ENCODE peak calls at places on chromosomes 4 and X, in nine cellular contexts. K, C, I, P, Y, E, R, J and S are unnamed samples. For H3K36me3, the result is how much of the 10 kb centered on the place peaks cover.

GRCh38 chrX:9878141-9878875 is 88.8 kb upstream of the CLDN34 start:
- DNase-seq in P (no peak), R (no peak), C (no peak), E (peak), Y (no peak), J (no peak), K (no peak), I (no peak), S (peak)

GRCh38 chr4:182145360-182145905 is 97.8 kb upstream of the TENM3 start:
- DNase-seq in P (no peak), Y (no peak), J (no peak), C (no peak), E (no peak), I (no peak), K (no peak), R (no peak), S (no peak)

GRCh38 chr4:186781032-186781917 is 57.6 kb upstream of the FAT1 start:
- DNase-seq in I (peak), R (no peak), Y (no peak), K (no peak), C (peak), P (no peak), E (peak), J (no peak), S (no peak)

GRCh38 chr4:74376888-74377483 is 12.0 kb downstream of the EREG start:
- DNase-seq in P (no peak), I (no peak), J (no peak), R (no peak), Y (no peak), E (peak), K (peak), C (peak), S (no peak)

GRCh38 chr4:67288964-67289363 is 256.3 kb downstream of the CENPC start:
- DNase-seq in Y (no peak), R (no peak), J (no peak), E (no peak), P (no peak), I (no peak), C (peak), K (peak), S (peak)

GRCh38 chr4:145497199-145498149 is 15.8 kb downstream of the SMAD1 start:
- DNase-seq in C (no peak), I (no peak), J (no peak), P (no peak), R (no peak), K (no peak), Y (no peak), E (no peak), S (no peak)

GRCh38 chr4:6152879-6153705 is 47.3 kb downstream of the JAKMIP1 start:
- DNase-seq in K (no peak), C (no peak), E (no peak), J (no peak), I (no peak), P (no peak), Y (no peak), R (no peak), S (no peak)

GRCh38 chr4:126794363-126794762 is 838.4 kb upstream of the INTU start:
- DNase-seq in P (no peak), C (no peak), J (no peak), E (peak), Y (no peak), I (no peak), R (no peak), K (no peak), S (no peak)

GRCh38 chr4:85187106-85187505 is 220.6 kb upstream of the WDFY3 start:
- DNase-seq in E (no peak), J (no peak), P (no peak), Y (no peak), I (no peak), C (no peak), R (no peak), K (no peak), S (no peak)

GRCh38 chr4:153676491-153676890 is 7.6 kb upstream of the TLR2 start:
- DNase-seq in C (peak), K (no peak), I (no peak), Y (no peak), J (no peak), E (peak), R (no peak), P (no peak), S (no peak)

GRCh38 chr4:160877087-160877790 is 1286.6 kb downstream of the FSTL5 start:
- DNase-seq in K (no peak), I (no peak), J (no peak), R (no peak), Y (no peak), E (no peak), C (peak), P (no peak), S (no peak)

GRCh38 chr4:59945277-59945676 is 1254.8 kb upstream of the ADGRL3 start:
- DNase-seq in P (no peak), J (no peak), I (no peak), K (no peak), C (no peak), R (no peak), Y (no peak), E (no peak), S (no peak)

GRCh38 chr4:140609548-140610425 is 41.0 kb upstream of the UCP1 start:
- DNase-seq in P (no peak), E (peak), K (peak), Y (no peak), J (peak), C (peak), R (no peak), I (no peak), S (no peak)

GRCh38 chr4:10326075-10326474 is 131.2 kb downstream of the ZNF518B start:
- DNase-seq in K (no peak), Y (no peak), I (no peak), C (no peak), P (no peak), J (no peak), R (no peak), E (no peak), S (no peak)

GRCh38 chrX:139933904-139934303 is 1.1 kb upstream of the ATP11C start:
- DNase-seq in K (no peak), P (no peak), Y (peak), J (peak), R (no peak), I (no peak), E (no peak), C (no peak), S (no peak)

GRCh38 chrX:85419293-85419692 is 39.8 kb upstream of the POF1B start:
- DNase-seq in Y (no peak), J (no peak), P (no peak), I (no peak), E (no peak), R (no peak), K (no peak), C (no peak), S (no peak)

GRCh38 chr4:109682875-109683274 is 20.4 kb downstream of the CASP6 start:
- DNase-seq in E (no peak), P (no peak), R (no peak), Y (no peak), J (no peak), I (no peak), K (no peak), C (no peak), S (no peak)

GRCh38 chr4:109683621-109684253 is 19.5 kb downstream of the CASP6 start:
- DNase-seq in P (no peak), R (no peak), I (no peak), C (no peak), J (no peak), K (no peak), E (no peak), Y (no peak), S (no peak)
- H3K36me3 ChIP-seq in P (under half), R (under half), I (under half), C (under half), J (under half), K (under half), E (under half), Y (under half), S (under half)

GRCh38 chrX:150570512-150570911 is 2.1 kb downstream of the MTM1 start:
- DNase-seq in K (no peak), Y (no peak), I (no peak), C (no peak), J (no peak), P (no peak), E (no peak), R (no peak), S (no peak)

GRCh38 chrX:150569155-150569477 is 695 bp downstream of the MTM1 start:
- DNase-seq in R (no peak), I (no peak), P (no peak), J (no peak), E (peak), C (peak), K (peak), Y (peak), S (no peak)

GRCh38 chrX:150573702-150574101 is 5.3 kb downstream of the MTM1 start:
- DNase-seq in C (no peak), E (no peak), R (no peak), J (no peak), P (no peak), Y (peak), I (no peak), K (no peak), S (no peak)

GRCh38 chrX:150574824-150575409 is 6.5 kb downstream of the MTM1 start:
- DNase-seq in E (no peak), J (no peak), C (no peak), Y (no peak), I (no peak), K (no peak), R (no peak), P (no peak), S (no peak)

DNA sequence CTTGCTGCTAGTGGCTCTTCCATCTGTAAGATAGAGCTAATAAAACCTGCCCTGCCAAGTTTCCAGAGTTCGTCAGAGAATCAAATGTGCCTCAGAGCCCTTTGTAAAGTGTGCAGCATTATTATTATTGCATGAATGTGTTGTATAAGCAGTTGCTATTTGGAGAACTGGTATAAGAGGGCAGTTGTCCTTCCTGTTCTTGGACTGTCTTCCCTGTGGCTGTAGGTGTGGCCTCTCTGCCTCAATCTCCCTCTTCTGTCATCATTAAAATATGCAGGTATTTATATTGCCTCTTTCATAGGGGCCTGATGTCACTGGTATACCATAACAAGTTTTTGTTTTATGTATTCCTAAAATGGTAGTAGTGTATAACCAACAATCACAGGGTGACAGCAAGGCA is 3.8 kb downstream of the MTM1 start:
- DNase-seq in R (no peak), K (no peak), I (no peak), J (no peak), C (no peak), E (no peak), Y (no peak), P (no peak), S (no peak)
- H3K4me3 ChIP-seq in R (no peak), K (no peak), I (no peak), J (no peak), C (no peak), E (no peak), Y (peak), P (no peak), S (no peak)

GRCh38 chr4:15852524-15852923 is 74.4 kb downstream of the CD38 start:
- DNase-seq in C (no peak), P (no peak), I (no peak), J (no peak), E (no peak), K (no peak), Y (no peak), R (no peak), S (no peak)

GRCh38 chr4:15851969-15852368 is 73.8 kb downstream of the CD38 start:
- DNase-seq in P (no peak), K (no peak), I (no peak), J (no peak), C (no peak), E (no peak), R (no peak), Y (no peak), S (no peak)

GRCh38 chr4:15848191-15848842 is 70.2 kb downstream of the CD38 start:
- DNase-seq in K (no peak), P (no peak), Y (no peak), C (no peak), E (no peak), R (no peak), J (no peak), I (no peak), S (no peak)

GRCh38 chr4:15855804-15856475 is 77.8 kb downstream of the CD38 start:
- DNase-seq in K (no peak), C (peak), J (no peak), E (no peak), I (no peak), P (peak), Y (no peak), R (no peak), S (no peak)

DNA sequence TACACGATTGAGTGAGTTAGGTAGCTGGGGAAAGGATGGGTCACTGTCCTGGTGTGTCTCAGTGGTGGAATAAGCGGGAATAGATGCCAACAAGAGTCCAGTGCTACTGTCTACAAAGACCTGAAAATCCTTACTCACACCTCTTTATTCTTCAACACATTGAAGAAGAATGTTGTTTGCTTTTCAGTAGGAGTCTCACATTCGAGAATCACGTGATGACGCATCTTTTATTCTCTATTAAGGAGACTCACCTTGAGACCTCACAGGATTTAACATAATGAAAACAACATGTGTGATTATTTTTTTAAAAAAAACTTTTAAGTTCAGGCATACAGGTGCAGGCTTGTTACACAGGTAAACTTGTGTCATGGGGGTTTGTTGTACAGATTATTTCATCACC is 75.2 kb downstream of the CD38 start:
- DNase-seq in R (no peak), I (no peak), K (no peak), Y (no peak), P (no peak), J (no peak), E (no peak), C (no peak), S (no peak)
- H3K27ac ChIP-seq in R (no peak), I (no peak), K (no peak), Y (no peak), P (no peak), J (no peak), E (no peak), C (no peak), S (no peak)

DNA sequence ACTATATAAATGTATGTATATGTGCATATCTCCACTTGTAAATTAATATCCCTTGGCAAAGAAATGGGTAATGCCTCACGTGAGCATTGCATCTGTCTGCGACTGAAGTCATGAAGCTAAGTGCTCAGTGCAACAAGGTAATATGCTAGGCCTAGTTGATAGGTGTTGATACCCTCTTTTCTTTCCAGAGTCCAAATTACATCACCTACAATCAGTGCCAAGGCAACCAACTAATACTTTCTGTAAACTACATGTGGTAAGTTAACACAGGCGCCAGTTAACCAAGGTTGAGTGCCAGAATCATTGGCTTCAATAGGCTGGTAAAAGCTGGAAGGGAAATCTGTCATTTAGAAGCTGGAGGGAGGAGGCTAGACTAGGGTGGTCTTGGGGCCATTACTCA is 41.1 kb downstream of the GPM6B start:
- DNase-seq in P (no peak), C (no peak), I (no peak), E (no peak), K (no peak), R (no peak), Y (no peak), J (no peak), S (no peak)
- H3K36me3 ChIP-seq in P (under half), C (under half), I (under half), E (under half), K (under half), R (under half), Y (under half), J (under half), S (under half)

DNA sequence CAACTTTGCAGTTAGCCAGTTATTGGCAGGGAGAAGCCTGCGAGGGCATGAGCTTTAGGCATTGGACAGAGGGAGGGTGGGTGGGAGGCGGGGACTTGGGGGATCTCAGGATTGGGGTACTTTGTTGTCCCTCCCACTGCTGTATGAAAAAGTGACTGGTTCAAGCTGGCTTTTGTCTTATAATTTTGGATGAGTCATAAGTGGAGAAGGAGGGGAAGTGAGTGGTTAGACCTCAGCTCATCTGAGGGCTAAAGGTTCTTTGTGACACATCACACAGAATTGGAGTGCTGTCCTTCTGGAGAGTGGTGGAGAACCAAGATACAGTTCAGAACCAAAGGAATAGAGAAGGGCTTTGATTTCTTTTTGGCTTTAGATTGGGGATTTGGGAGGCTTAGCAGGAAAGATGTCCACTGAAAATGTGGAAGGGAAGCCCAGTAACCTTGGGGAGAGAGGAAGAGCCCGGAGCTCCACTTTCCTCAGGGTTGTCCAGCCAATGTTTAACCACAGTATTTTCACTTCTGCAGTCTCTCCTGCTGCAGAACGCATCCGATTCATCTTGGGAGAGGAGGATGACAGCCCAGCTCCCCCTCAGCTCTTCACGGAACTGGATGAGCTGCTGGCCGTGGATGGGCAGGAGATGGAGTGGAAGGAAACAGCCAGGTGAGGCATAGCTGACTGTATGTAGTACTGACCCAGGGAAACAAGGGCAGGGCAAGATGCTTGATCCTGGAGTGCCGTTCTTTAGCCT is at the start of gene SLC4A4:
- DNase-seq in R (no peak), E (peak), I (no peak), P (no peak), J (no peak), C (peak), Y (no peak), K (no peak), S (no peak)
- H3K4me3 ChIP-seq in R (no peak), E (no peak), I (no peak), P (no peak), J (no peak), C (no peak), Y (no peak), K (no peak), S (no peak)